ENCODE peak calls at places on chromosome 13, in nine cellular contexts. One of them, this sample, is unnamed. For H3K36me3, the result is how much of the 10 kb centered on the place peaks cover.

GRCh38 chr13:47178090-47178950 is 281.5 kb upstream of the HTR2A start:
- DNase-seq in psoas muscle: no peak
- DNase-seq in lower lobe of right lung: no peak
- DNase-seq in stomach: no peak
- DNase-seq in CD4-positive, CD25-positive, alpha-beta regulatory T cell: no peak
- DNase-seq in Panc1: no peak
- DNase-seq in HCT116: no peak
- DNase-seq in left lung: no peak
- DNase-seq in BE2C: no peak
- DNase-seq in this sample: no peak

GRCh38 chr13:95386370-95386769 is 85.1 kb upstream of the ABCC4 start:
- DNase-seq in psoas muscle: no peak
- DNase-seq in lower lobe of right lung: no peak
- DNase-seq in stomach: no peak
- DNase-seq in CD4-positive, CD25-positive, alpha-beta regulatory T cell: no peak
- DNase-seq in Panc1: no peak
- DNase-seq in HCT116: no peak
- DNase-seq in left lung: no peak
- DNase-seq in BE2C: no peak
- DNase-seq in this sample: no peak

GRCh38 chr13:35978607-35979316 is 152.4 kb downstream of the DCLK1 start:
- DNase-seq in psoas muscle: no peak
- DNase-seq in lower lobe of right lung: no peak
- DNase-seq in stomach: no peak
- DNase-seq in CD4-positive, CD25-positive, alpha-beta regulatory T cell: peak
- DNase-seq in Panc1: peak
- DNase-seq in HCT116: peak
- DNase-seq in left lung: no peak
- DNase-seq in BE2C: no peak
- DNase-seq in this sample: no peak

GRCh38 chr13:29516012-29516411 is 79.5 kb downstream of the SLC7A1 start:
- DNase-seq in psoas muscle: no peak
- DNase-seq in lower lobe of right lung: no peak
- DNase-seq in stomach: no peak
- DNase-seq in CD4-positive, CD25-positive, alpha-beta regulatory T cell: no peak
- DNase-seq in Panc1: no peak
- DNase-seq in HCT116: no peak
- DNase-seq in left lung: no peak
- DNase-seq in BE2C: no peak
- DNase-seq in this sample: no peak

GRCh38 chr13:102897371-102898138 is 51.7 kb downstream of the ERCC5 start:
- DNase-seq in psoas muscle: peak
- DNase-seq in lower lobe of right lung: no peak
- DNase-seq in stomach: no peak
- DNase-seq in CD4-positive, CD25-positive, alpha-beta regulatory T cell: no peak
- DNase-seq in Panc1: no peak
- DNase-seq in HCT116: no peak
- DNase-seq in left lung: no peak
- DNase-seq in BE2C: no peak
- DNase-seq in this sample: no peak

GRCh38 chr13:72255908-72256307 is 388.9 kb upstream of the DACH1 start:
- DNase-seq in psoas muscle: no peak
- DNase-seq in lower lobe of right lung: no peak
- DNase-seq in stomach: no peak
- DNase-seq in CD4-positive, CD25-positive, alpha-beta regulatory T cell: no peak
- DNase-seq in Panc1: no peak
- DNase-seq in HCT116: peak
- DNase-seq in left lung: no peak
- DNase-seq in BE2C: peak
- DNase-seq in this sample: no peak

GRCh38 chr13:95505265-95505664 is 47.3 kb upstream of the CLDN10 start:
- DNase-seq in psoas muscle: no peak
- DNase-seq in lower lobe of right lung: no peak
- DNase-seq in stomach: no peak
- DNase-seq in CD4-positive, CD25-positive, alpha-beta regulatory T cell: no peak
- DNase-seq in Panc1: no peak
- DNase-seq in HCT116: no peak
- DNase-seq in left lung: no peak
- DNase-seq in BE2C: no peak
- DNase-seq in this sample: no peak

GRCh38 chr13:39538826-39539555 is 64.0 kb downstream of the LHFPL6 start:
- DNase-seq in psoas muscle: no peak
- DNase-seq in lower lobe of right lung: no peak
- DNase-seq in stomach: no peak
- DNase-seq in CD4-positive, CD25-positive, alpha-beta regulatory T cell: no peak
- DNase-seq in Panc1: no peak
- DNase-seq in HCT116: no peak
- DNase-seq in left lung: no peak
- DNase-seq in BE2C: no peak
- DNase-seq in this sample: no peak

GRCh38 chr13:100063333-100063732 is 25.6 kb upstream of the PCCA start:
- DNase-seq in psoas muscle: no peak
- DNase-seq in lower lobe of right lung: no peak
- DNase-seq in stomach: no peak
- DNase-seq in CD4-positive, CD25-positive, alpha-beta regulatory T cell: no peak
- DNase-seq in Panc1: no peak
- DNase-seq in HCT116: no peak
- DNase-seq in left lung: no peak
- DNase-seq in BE2C: no peak
- DNase-seq in this sample: no peak

GRCh38 chr13:39451860-39452301 is 151.1 kb downstream of the LHFPL6 start:
- DNase-seq in psoas muscle: peak
- DNase-seq in lower lobe of right lung: no peak
- DNase-seq in stomach: no peak
- DNase-seq in CD4-positive, CD25-positive, alpha-beta regulatory T cell: no peak
- DNase-seq in Panc1: no peak
- DNase-seq in HCT116: no peak
- DNase-seq in left lung: no peak
- DNase-seq in BE2C: no peak
- DNase-seq in this sample: no peak

GRCh38 chr13:66940113-66940512 is 290.0 kb downstream of the PCDH9 start:
- DNase-seq in psoas muscle: no peak
- DNase-seq in lower lobe of right lung: no peak
- DNase-seq in stomach: no peak
- DNase-seq in CD4-positive, CD25-positive, alpha-beta regulatory T cell: no peak
- DNase-seq in Panc1: peak
- DNase-seq in HCT116: no peak
- DNase-seq in left lung: no peak
- DNase-seq in BE2C: no peak
- DNase-seq in this sample: no peak

GRCh38 chr13:66948910-66949309 is 281.2 kb downstream of the PCDH9 start:
- DNase-seq in psoas muscle: no peak
- DNase-seq in lower lobe of right lung: no peak
- DNase-seq in stomach: no peak
- DNase-seq in CD4-positive, CD25-positive, alpha-beta regulatory T cell: no peak
- DNase-seq in Panc1: no peak
- DNase-seq in HCT116: no peak
- DNase-seq in left lung: no peak
- DNase-seq in BE2C: no peak
- DNase-seq in this sample: no peak

DNA sequence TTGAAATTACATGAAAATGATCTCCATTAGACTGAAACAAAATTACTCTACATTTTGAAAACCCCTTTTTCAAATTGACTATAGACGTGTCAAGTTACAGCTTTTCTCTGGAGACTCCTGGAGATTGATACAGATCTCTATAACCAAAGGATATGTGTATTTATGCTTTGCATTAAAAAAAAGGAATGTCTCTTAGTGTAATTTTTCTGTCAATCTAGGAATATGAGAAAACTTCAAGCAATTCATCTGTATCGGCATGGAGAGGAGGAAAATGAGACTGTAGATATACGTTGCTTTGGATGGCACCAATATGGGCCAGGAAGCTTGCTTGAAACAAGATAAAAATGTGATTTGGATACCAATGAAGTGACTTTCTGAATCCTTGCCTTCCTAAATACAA is 286.6 kb downstream of the PCDH9 start:
- DNase-seq in psoas muscle: no peak
- DNase-seq in lower lobe of right lung: no peak
- DNase-seq in stomach: no peak
- DNase-seq in CD4-positive, CD25-positive, alpha-beta regulatory T cell: no peak
- DNase-seq in Panc1: no peak
- DNase-seq in HCT116: no peak
- DNase-seq in left lung: no peak
- DNase-seq in BE2C: no peak
- DNase-seq in this sample: no peak
- H3K4me3 ChIP-seq in psoas muscle: no peak
- H3K4me3 ChIP-seq in lower lobe of right lung: no peak
- H3K4me3 ChIP-seq in stomach: no peak
- H3K4me3 ChIP-seq in CD4-positive, CD25-positive, alpha-beta regulatory T cell: no peak
- H3K4me3 ChIP-seq in Panc1: no peak
- H3K4me3 ChIP-seq in HCT116: no peak
- H3K4me3 ChIP-seq in left lung: no peak
- H3K4me3 ChIP-seq in BE2C: no peak
- H3K4me3 ChIP-seq in this sample: no peak

GRCh38 chr13:51364404-51365008 is 25.0 kb downstream of the SERPINE3 start:
- DNase-seq in psoas muscle: no peak
- DNase-seq in lower lobe of right lung: no peak
- DNase-seq in stomach: no peak
- DNase-seq in CD4-positive, CD25-positive, alpha-beta regulatory T cell: no peak
- DNase-seq in Panc1: no peak
- DNase-seq in HCT116: no peak
- DNase-seq in left lung: no peak
- DNase-seq in BE2C: no peak
- DNase-seq in this sample: peak

GRCh38 chr13:51373451-51373850 is 34.0 kb downstream of the SERPINE3 start:
- DNase-seq in psoas muscle: no peak
- DNase-seq in lower lobe of right lung: no peak
- DNase-seq in stomach: no peak
- DNase-seq in CD4-positive, CD25-positive, alpha-beta regulatory T cell: no peak
- DNase-seq in Panc1: no peak
- DNase-seq in HCT116: no peak
- DNase-seq in left lung: no peak
- DNase-seq in BE2C: no peak
- DNase-seq in this sample: no peak

GRCh38 chr13:51370811-51371210 is 31.3 kb downstream of the SERPINE3 start:
- DNase-seq in psoas muscle: no peak
- DNase-seq in lower lobe of right lung: no peak
- DNase-seq in stomach: no peak
- DNase-seq in CD4-positive, CD25-positive, alpha-beta regulatory T cell: no peak
- DNase-seq in Panc1: no peak
- DNase-seq in HCT116: no peak
- DNase-seq in left lung: no peak
- DNase-seq in BE2C: no peak
- DNase-seq in this sample: no peak

GRCh38 chr13:51371768-51372399 is 32.4 kb downstream of the SERPINE3 start:
- DNase-seq in psoas muscle: no peak
- DNase-seq in lower lobe of right lung: no peak
- DNase-seq in stomach: no peak
- DNase-seq in CD4-positive, CD25-positive, alpha-beta regulatory T cell: no peak
- DNase-seq in Panc1: no peak
- DNase-seq in HCT116: no peak
- DNase-seq in left lung: no peak
- DNase-seq in BE2C: no peak
- DNase-seq in this sample: no peak

GRCh38 chr13:51370116-51370515 is 30.6 kb downstream of the SERPINE3 start:
- DNase-seq in psoas muscle: no peak
- DNase-seq in lower lobe of right lung: no peak
- DNase-seq in stomach: no peak
- DNase-seq in CD4-positive, CD25-positive, alpha-beta regulatory T cell: no peak
- DNase-seq in Panc1: no peak
- DNase-seq in HCT116: no peak
- DNase-seq in left lung: no peak
- DNase-seq in BE2C: no peak
- DNase-seq in this sample: no peak
- H3K36me3 ChIP-seq in psoas muscle: under half
- H3K36me3 ChIP-seq in lower lobe of right lung: half or more
- H3K36me3 ChIP-seq in stomach: half or more
- H3K36me3 ChIP-seq in CD4-positive, CD25-positive, alpha-beta regulatory T cell: half or more
- H3K36me3 ChIP-seq in Panc1: under half
- H3K36me3 ChIP-seq in HCT116: under half
- H3K36me3 ChIP-seq in left lung: half or more
- H3K36me3 ChIP-seq in BE2C: half or more
- H3K36me3 ChIP-seq in this sample: under half

GRCh38 chr13:73607489-73608156 is 526.6 kb downstream of the KLF12 start:
- DNase-seq in psoas muscle: no peak
- DNase-seq in lower lobe of right lung: no peak
- DNase-seq in stomach: no peak
- DNase-seq in CD4-positive, CD25-positive, alpha-beta regulatory T cell: no peak
- DNase-seq in Panc1: no peak
- DNase-seq in HCT116: no peak
- DNase-seq in left lung: no peak
- DNase-seq in BE2C: no peak
- DNase-seq in this sample: no peak

GRCh38 chr13:73608731-73609485 is 525.3 kb downstream of the KLF12 start:
- DNase-seq in psoas muscle: no peak
- DNase-seq in lower lobe of right lung: no peak
- DNase-seq in stomach: no peak
- DNase-seq in CD4-positive, CD25-positive, alpha-beta regulatory T cell: no peak
- DNase-seq in Panc1: no peak
- DNase-seq in HCT116: no peak
- DNase-seq in left lung: peak
- DNase-seq in BE2C: no peak
- DNase-seq in this sample: no peak

GRCh38 chr13:73608157-73608516 is 526.1 kb downstream of the KLF12 start:
- DNase-seq in psoas muscle: no peak
- DNase-seq in lower lobe of right lung: no peak
- DNase-seq in stomach: no peak
- DNase-seq in CD4-positive, CD25-positive, alpha-beta regulatory T cell: no peak
- DNase-seq in Panc1: no peak
- DNase-seq in HCT116: no peak
- DNase-seq in left lung: no peak
- DNase-seq in BE2C: no peak
- DNase-seq in this sample: no peak

DNA sequence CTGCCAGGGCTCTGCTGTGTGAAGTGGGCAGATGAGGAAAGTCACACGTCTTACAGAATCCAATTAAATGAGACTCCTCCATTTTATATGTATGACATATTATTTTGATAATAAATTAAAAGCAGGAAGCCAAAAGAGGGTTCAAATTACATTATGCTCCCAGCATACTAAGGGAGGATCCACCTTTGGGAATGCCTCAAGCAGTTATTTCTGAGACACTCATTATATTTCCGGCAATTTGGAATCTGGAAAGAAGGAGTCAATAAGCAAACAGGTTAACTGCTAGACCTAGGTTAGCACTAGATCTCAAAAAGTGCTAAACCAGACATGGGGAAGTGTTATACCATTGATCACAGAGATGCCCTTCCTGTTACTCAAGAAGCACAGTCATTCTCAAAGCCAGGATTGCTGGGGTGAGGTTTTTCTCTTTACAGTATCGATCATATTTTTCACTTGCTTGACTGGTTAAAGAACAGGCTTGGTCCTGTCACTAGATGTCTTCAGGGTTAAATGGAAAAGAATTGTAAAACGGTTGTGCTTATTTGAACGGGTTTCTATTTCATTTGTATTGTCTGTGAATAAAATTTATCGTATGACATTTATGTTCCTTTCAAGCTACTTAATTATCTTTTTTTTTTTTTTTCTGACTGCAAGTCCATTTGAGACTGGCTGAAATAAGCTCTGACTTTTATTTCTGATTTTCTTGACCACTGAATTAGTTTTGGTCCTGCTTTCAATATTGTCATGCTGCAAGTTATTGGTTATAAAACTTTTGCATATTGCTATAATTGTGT is 523.2 kb downstream of the KLF12 start:
- DNase-seq in psoas muscle: no peak
- DNase-seq in lower lobe of right lung: no peak
- DNase-seq in stomach: no peak
- DNase-seq in CD4-positive, CD25-positive, alpha-beta regulatory T cell: no peak
- DNase-seq in Panc1: no peak
- DNase-seq in HCT116: no peak
- DNase-seq in left lung: no peak
- DNase-seq in BE2C: no peak
- DNase-seq in this sample: no peak
- H3K4me3 ChIP-seq in psoas muscle: no peak
- H3K4me3 ChIP-seq in lower lobe of right lung: no peak
- H3K4me3 ChIP-seq in stomach: no peak
- H3K4me3 ChIP-seq in CD4-positive, CD25-positive, alpha-beta regulatory T cell: no peak
- H3K4me3 ChIP-seq in Panc1: no peak
- H3K4me3 ChIP-seq in HCT116: no peak
- H3K4me3 ChIP-seq in left lung: no peak
- H3K4me3 ChIP-seq in BE2C: no peak
- H3K4me3 ChIP-seq in this sample: no peak

GRCh38 chr13:74298912-74299311 is 164.7 kb upstream of the KLF12 start:
- DNase-seq in psoas muscle: no peak
- DNase-seq in lower lobe of right lung: no peak
- DNase-seq in stomach: no peak
- DNase-seq in CD4-positive, CD25-positive, alpha-beta regulatory T cell: no peak
- DNase-seq in Panc1: no peak
- DNase-seq in HCT116: no peak
- DNase-seq in left lung: no peak
- DNase-seq in BE2C: no peak
- DNase-seq in this sample: no peak
- H3K36me3 ChIP-seq in psoas muscle: under half
- H3K36me3 ChIP-seq in lower lobe of right lung: under half
- H3K36me3 ChIP-seq in stomach: under half
- H3K36me3 ChIP-seq in CD4-positive, CD25-positive, alpha-beta regulatory T cell: under half
- H3K36me3 ChIP-seq in Panc1: under half
- H3K36me3 ChIP-seq in HCT116: under half
- H3K36me3 ChIP-seq in left lung: under half
- H3K36me3 ChIP-seq in BE2C: under half
- H3K36me3 ChIP-seq in this sample: under half